ENCODE peak calls at places on chromosomes 6 and 20, in six cellular contexts. H is adipocyte, S is heart right ventricle, T is heart left ventricle, O is tibial nerve, Y is transverse colon. R is an unnamed sample. For H3K36me3, the result is how much of the 10 kb centered on the place peaks cover.

GRCh38 chr6:168099201-168100010 is 20.4 kb upstream of the FRMD1 start:
- DNase-seq in H (no peak), S (no peak), T (peak), O (no peak), Y (no peak), R (no peak)

GRCh38 chr6:111337715-111338333 is 145.2 kb downstream of the REV3L start:
- DNase-seq in H (no peak), S (no peak), T (no peak), O (no peak), Y (no peak), R (no peak)

GRCh38 chr6:45801471-45802289 is 214.0 kb downstream of the CLIC5 start:
- DNase-seq in H (no peak), S (no peak), T (no peak), O (no peak), Y (no peak), R (no peak)

GRCh38 chr6:33621396-33622388 is 570 bp downstream of the ITPR3 start:
- DNase-seq in H (peak), S (peak), T (peak), O (no peak), Y (peak), R (peak)

GRCh38 chr20:818001-818664 is 15.4 kb upstream of the FAM110A start:
- DNase-seq in H (no peak), S (no peak), T (no peak), O (no peak), Y (no peak), R (peak)

GRCh38 chr6:11810039-11810541 is 31.5 kb upstream of the ADTRP start:
- DNase-seq in H (peak), S (peak), T (peak), O (peak), Y (peak), R (peak)

GRCh38 chr20:38859070-38859690 is 53.7 kb downstream of the PPP1R16B start:
- DNase-seq in H (no peak), S (no peak), T (no peak), O (no peak), Y (peak), R (no peak)

GRCh38 chr6:11224252-11224965 is 8.1 kb downstream of the NEDD9 start:
- DNase-seq in H (no peak), S (no peak), T (no peak), O (no peak), Y (no peak), R (no peak)

GRCh38 chr6:52233975-52234823 is 10.1 kb downstream of the IL17F start:
- DNase-seq in H (peak), S (no peak), T (no peak), O (no peak), Y (peak), R (no peak)

GRCh38 chr6:16781348-16782169 is 20.3 kb upstream of the ATXN1 start:
- DNase-seq in H (no peak), S (peak), T (no peak), O (no peak), Y (no peak), R (no peak)

GRCh38 chr20:44302026-44302669 is 8.9 kb downstream of the FITM2 start:
- DNase-seq in H (no peak), S (no peak), T (no peak), O (no peak), Y (peak), R (no peak)

GRCh38 chr6:109896333-109896732 is 81.8 kb upstream of the GPR6 start:
- DNase-seq in H (peak), S (no peak), T (no peak), O (no peak), Y (no peak), R (no peak)

GRCh38 chr6:4670824-4671409 is 105.3 kb upstream of the CDYL start:
- DNase-seq in H (no peak), S (no peak), T (no peak), O (no peak), Y (no peak), R (no peak)

GRCh38 chr6:71279321-71279720 is 9.3 kb upstream of the OGFRL1 start:
- DNase-seq in H (no peak), S (no peak), T (no peak), O (no peak), Y (no peak), R (no peak)

GRCh38 chr6:111880181-111880944 is 7.1 kb upstream of the FYN start:
- DNase-seq in H (peak), S (no peak), T (no peak), O (no peak), Y (no peak), R (no peak)

GRCh38 chr6:168056892-168057527 is 22.0 kb downstream of the FRMD1 start:
- DNase-seq in H (no peak), S (no peak), T (no peak), O (no peak), Y (no peak), R (no peak)

GRCh38 chr6:89501239-89501638 is 68.3 kb downstream of the ANKRD6 start:
- DNase-seq in H (peak), S (no peak), T (no peak), O (no peak), Y (no peak), R (no peak)

GRCh38 chr6:33207569-33208088 is 671 bp upstream of the RING1 start:
- DNase-seq in H (peak), S (peak), T (no peak), O (no peak), Y (peak), R (peak)

GRCh38 chr20:34164569-34164968 is 52.5 kb upstream of the EIF2S2 start:
- DNase-seq in H (no peak), S (no peak), T (no peak), O (no peak), Y (no peak), R (no peak)

GRCh38 chr20:41494451-41494850 is 123.7 kb downstream of the CHD6 start:
- DNase-seq in H (no peak), S (no peak), T (no peak), O (no peak), Y (no peak), R (no peak)

GRCh38 chr20:13338097-13338661 is 117.1 kb downstream of the ISM1 start:
- DNase-seq in H (no peak), S (no peak), T (no peak), O (no peak), Y (no peak), R (no peak)

GRCh38 chr6:45466686-45467085 is 89.0 kb upstream of the SUPT3H start:
- DNase-seq in H (no peak), S (no peak), T (no peak), O (no peak), Y (no peak), R (no peak)

GRCh38 chr6:125741336-125741735 is 8.1 kb upstream of the HEY2 start:
- DNase-seq in H (no peak), S (no peak), T (no peak), O (no peak), Y (no peak), R (no peak)

GRCh38 chr20:56843817-56844216 is 214.7 kb downstream of the TFAP2C start:
- DNase-seq in H (no peak), S (no peak), T (no peak), O (no peak), Y (no peak), R (no peak)

GRCh38 chr6:23692184-23692583 is 433.8 kb upstream of the NRSN1 start:
- DNase-seq in H (peak), S (no peak), T (no peak), O (no peak), Y (no peak), R (no peak)

GRCh38 chr6:3221579-3221978 is 5.9 kb downstream of the TUBB2B start:
- DNase-seq in H (no peak), S (no peak), T (no peak), O (no peak), Y (no peak), R (no peak)

GRCh38 chr6:15330174-15330934 is 84.5 kb downstream of the JARID2 start:
- DNase-seq in H (no peak), S (no peak), T (no peak), O (no peak), Y (no peak), R (no peak)

GRCh38 chr6:25652007-25652515 is at the start of gene SCGN:
- DNase-seq in H (peak), S (peak), T (peak), O (peak), Y (peak), R (peak)

GRCh38 chr20:23082846-23083552 is 3.1 kb downstream of the CD93 start:
- DNase-seq in H (no peak), S (peak), T (no peak), O (no peak), Y (no peak), R (no peak)

GRCh38 chr6:157538698-157539097 is 157.7 kb downstream of the ZDHHC14 start:
- DNase-seq in H (no peak), S (no peak), T (no peak), O (no peak), Y (no peak), R (no peak)

GRCh38 chr6:157763894-157764345 is 59.1 kb upstream of the SNX9 start:
- DNase-seq in H (no peak), S (no peak), T (no peak), O (no peak), Y (no peak), R (no peak)

GRCh38 chr6:159107451-159108260 is 61.5 kb upstream of the FNDC1 start:
- DNase-seq in H (no peak), S (no peak), T (no peak), O (no peak), Y (peak), R (no peak)

GRCh38 chr6:100856146-100856545 is 25.0 kb downstream of the ASCC3 start:
- DNase-seq in H (no peak), S (no peak), T (no peak), O (no peak), Y (no peak), R (no peak)

GRCh38 chr6:22383016-22383415 is 86.2 kb upstream of the PRL start:
- DNase-seq in H (no peak), S (no peak), T (no peak), O (no peak), Y (no peak), R (no peak)

GRCh38 chr6:72464791-72465691 is 156.8 kb upstream of the KCNQ5 start:
- DNase-seq in H (peak), S (no peak), T (no peak), O (no peak), Y (no peak), R (no peak)

GRCh38 chr6:53837875-53838806 is 43.3 kb downstream of the LRRC1 start:
- DNase-seq in H (peak), S (no peak), T (no peak), O (no peak), Y (no peak), R (no peak)

GRCh38 chr6:39861663-39862062 is 69.5 kb downstream of the DAAM2 start:
- DNase-seq in H (no peak), S (peak), T (no peak), O (no peak), Y (no peak), R (no peak)

GRCh38 chr6:39873439-39873838 is 60.8 kb downstream of the MOCS1 start:
- DNase-seq in H (no peak), S (no peak), T (no peak), O (no peak), Y (no peak), R (no peak)

GRCh38 chr6:39870950-39871349 is 63.3 kb downstream of the MOCS1 start:
- DNase-seq in H (no peak), S (no peak), T (no peak), O (no peak), Y (no peak), R (no peak)

GRCh38 chr6:39865011-39865888 is 69.0 kb downstream of the MOCS1 start:
- DNase-seq in H (peak), S (peak), T (peak), O (peak), Y (peak), R (peak)

GRCh38 chr6:39867592-39867991 is 66.7 kb downstream of the MOCS1 start:
- DNase-seq in H (no peak), S (no peak), T (no peak), O (no peak), Y (no peak), R (no peak)
- H3K36me3 ChIP-seq in H (half or more), S (under half), T (half or more), O (under half), Y (under half), R (under half)

DNA sequence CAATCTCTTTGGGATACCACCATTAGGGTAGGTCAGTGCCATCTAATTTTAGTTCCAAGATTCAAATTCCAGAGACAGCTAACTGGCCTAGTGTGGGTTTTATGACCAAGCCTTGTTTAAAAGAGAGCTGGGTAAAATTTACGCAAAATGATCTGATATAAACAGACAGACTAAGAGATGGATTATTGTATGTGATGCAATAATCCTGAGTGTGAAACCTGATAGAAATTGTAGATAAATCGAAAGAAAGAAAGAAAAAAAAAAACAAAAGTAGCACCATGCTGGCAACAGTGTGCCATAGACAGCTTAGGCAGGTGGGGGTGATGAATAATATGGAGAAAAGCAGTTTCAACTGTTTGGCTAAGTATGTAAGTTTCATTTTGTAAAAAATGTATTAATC is 2.9 kb downstream of the ZNF184 start:
- DNase-seq in H (no peak), S (no peak), T (no peak), O (no peak), Y (no peak), R (no peak)
- H3K36me3 ChIP-seq in H (under half), S (half or more), T (under half), O (under half), Y (under half), R (under half)

DNA sequence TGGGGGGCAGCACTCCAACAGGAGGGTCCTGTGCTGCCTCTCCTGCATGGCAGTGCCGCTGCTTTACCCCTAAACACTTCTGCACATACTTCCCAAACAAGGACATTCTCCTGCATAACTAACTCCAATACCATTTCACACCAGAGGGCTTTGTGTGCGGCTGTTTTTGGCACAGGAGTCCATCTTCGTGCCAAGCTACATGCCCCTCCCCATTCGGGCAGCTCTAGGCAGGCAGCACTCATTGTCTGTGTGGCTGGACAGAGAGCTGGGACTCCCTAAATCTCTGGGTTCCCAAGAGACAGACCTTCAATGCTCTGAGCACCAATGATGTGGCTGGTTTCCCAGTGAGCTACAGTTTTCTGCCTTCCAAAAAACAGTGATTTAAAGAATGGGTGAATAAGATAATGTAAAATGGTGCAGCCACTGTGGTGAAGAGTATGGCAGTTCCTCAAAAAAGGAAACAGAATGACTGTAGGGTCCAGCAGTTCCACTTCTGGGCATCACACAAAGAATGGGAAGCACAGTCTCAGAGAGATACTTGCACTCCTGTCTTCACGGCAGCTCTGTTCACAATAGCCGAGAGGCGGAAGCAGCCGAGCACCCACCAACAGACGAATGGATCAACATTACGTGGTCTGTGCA is 80.3 kb upstream of the DUSP22 start:
- DNase-seq in H (no peak), S (no peak), T (no peak), O (no peak), Y (no peak), R (no peak)
- H3K36me3 ChIP-seq in H (under half), S (under half), T (under half), O (under half), Y (under half), R (under half)

DNA sequence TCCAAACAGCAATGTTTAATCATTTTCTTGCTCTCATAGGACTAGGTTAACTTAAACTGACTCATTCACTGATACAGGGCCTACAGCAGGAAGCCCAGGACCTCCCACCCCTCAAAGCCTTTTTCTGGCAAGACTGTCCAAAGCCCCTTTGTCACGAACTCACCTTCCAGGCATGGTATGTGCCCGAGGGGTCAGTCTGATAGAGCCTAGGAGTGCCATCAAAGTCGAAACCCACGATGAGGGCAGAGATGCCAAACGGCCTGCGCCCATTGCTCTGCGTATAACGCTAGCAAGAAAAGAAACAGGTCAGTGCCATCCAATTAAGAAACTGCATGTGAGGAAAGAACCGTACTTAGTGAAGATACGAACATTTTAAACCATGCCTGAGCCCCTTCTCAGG is 4.3 kb downstream of the PSMA7 start:
- DNase-seq in H (no peak), S (no peak), T (no peak), O (no peak), Y (no peak), R (no peak)
- H3K36me3 ChIP-seq in H (half or more), S (half or more), T (half or more), O (under half), Y (under half), R (under half)

GRCh38 chr6:155372256-155372655 is 58.0 kb upstream of the TFB1M start:
- DNase-seq in H (no peak), S (no peak), T (no peak), O (no peak), Y (no peak), R (no peak)

GRCh38 chr6:155371230-155371629 is 56.9 kb upstream of the TFB1M start:
- DNase-seq in H (no peak), S (no peak), T (no peak), O (no peak), Y (no peak), R (no peak)

GRCh38 chr6:155377061-155377460 is 62.8 kb upstream of the TFB1M start:
- DNase-seq in H (peak), S (no peak), T (no peak), O (no peak), Y (no peak), R (no peak)

GRCh38 chr6:155374681-155375080 is 60.4 kb upstream of the TFB1M start:
- DNase-seq in H (no peak), S (no peak), T (no peak), O (no peak), Y (no peak), R (no peak)

DNA sequence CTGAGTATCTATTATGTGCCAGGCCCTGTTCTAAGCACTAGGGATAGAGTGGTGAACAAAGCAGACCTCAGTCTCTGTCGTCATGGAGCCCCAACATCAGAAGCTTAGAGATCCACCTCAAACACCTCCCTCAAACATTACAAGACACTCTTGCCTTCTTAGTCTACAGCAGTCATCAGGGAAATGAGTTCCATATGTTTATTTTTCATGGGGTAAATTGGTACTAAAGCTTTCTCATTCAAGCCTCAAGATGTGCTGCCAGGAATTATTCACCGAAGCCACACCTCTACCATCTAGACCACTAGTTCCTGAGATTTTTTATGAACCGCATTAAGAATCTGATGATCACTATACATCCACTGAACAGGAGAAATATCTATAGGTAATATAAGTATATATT is 59.0 kb upstream of the TFB1M start:
- DNase-seq in H (peak), S (no peak), T (no peak), O (no peak), Y (no peak), R (no peak)
- H3K36me3 ChIP-seq in H (under half), S (under half), T (under half), O (under half), Y (under half), R (under half)

DNA sequence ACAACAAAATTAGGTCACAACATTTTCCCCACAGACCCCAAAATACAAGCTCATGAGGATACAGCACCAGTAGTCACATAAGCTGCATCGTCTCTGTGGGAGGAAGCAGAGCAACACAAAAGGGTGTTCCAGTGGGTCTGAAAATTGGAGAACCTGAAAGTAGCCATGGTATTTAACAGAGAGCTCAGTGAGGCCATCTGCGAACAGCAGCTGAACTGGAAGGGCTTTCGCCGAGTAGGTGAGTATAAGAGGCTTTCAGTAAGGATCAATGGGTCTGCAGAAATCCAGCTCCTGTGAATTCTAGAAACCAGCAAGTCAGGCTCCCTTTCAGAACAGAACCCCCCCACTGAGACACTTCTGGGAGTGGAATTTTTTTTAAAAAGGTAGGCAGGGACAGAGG is 120.0 kb upstream of the RREB1 start:
- DNase-seq in H (no peak), S (no peak), T (no peak), O (no peak), Y (no peak), R (no peak)
- H3K36me3 ChIP-seq in H (under half), S (under half), T (under half), O (under half), Y (under half), R (under half)

GRCh38 chr6:35356391-35356790 is 14.0 kb downstream of the PPARD start:
- DNase-seq in H (no peak), S (no peak), T (no peak), O (no peak), Y (no peak), R (no peak)
- H3K36me3 ChIP-seq in H (under half), S (half or more), T (under half), O (under half), Y (under half), R (under half)

R was measured in kidney.